ENCODE peak calls at places on chromosome 10, in eight cellular contexts. T is upper lobe of left lung; V is CD8-positive, alpha-beta T cell; L is foreskin keratinocyte; F is GM23338; R is stomach; U is kidney; J is sigmoid colon. X is an unnamed sample.

GRCh38 chr10:17217661-17218306 is 10.3 kb upstream of the VIM start:
- DNase-seq in T (no peak), V (no peak), L (peak), F (no peak), R (no peak), U (no peak), J (no peak), X (no peak)

GRCh38 chr10:30092151-30092790 is 32.9 kb upstream of the JCAD start:
- DNase-seq in T (no peak), V (no peak), L (no peak), F (no peak), R (no peak), U (no peak), J (no peak), X (no peak)

GRCh38 chr10:58409956-58410610 is 24.9 kb downstream of the TFAM start:
- DNase-seq in T (no peak), V (no peak), L (peak), F (no peak), R (no peak), U (no peak), J (no peak), X (no peak)

GRCh38 chr10:16440396-16441105 is 3.7 kb downstream of the PTER start:
- DNase-seq in T (peak), V (peak), L (peak), F (no peak), R (peak), U (no peak), J (no peak), X (peak)

GRCh38 chr10:114266521-114266920 is 27.5 kb downstream of the VWA2 start:
- DNase-seq in T (peak), V (no peak), L (peak), F (no peak), R (peak), U (peak), J (no peak), X (peak)

GRCh38 chr10:52172581-52172980 is 141.5 kb upstream of the DKK1 start:
- DNase-seq in T (peak), V (no peak), L (no peak), F (peak), R (no peak), U (no peak), J (no peak), X (no peak)

GRCh38 chr10:127524869-127525268 is 24.2 kb upstream of the NPS start:
- DNase-seq in T (no peak), V (no peak), L (peak), F (no peak), R (no peak), U (no peak), J (no peak), X (no peak)

GRCh38 chr10:78656815-78657621 is 411.7 kb upstream of the ZMIZ1 start:
- DNase-seq in T (no peak), V (no peak), L (no peak), F (peak), R (peak), U (peak), J (peak), X (peak)

GRCh38 chr10:78035025-78035424 is 1.4 kb downstream of the RPS24 start:
- DNase-seq in T (no peak), V (no peak), L (no peak), F (no peak), R (no peak), U (no peak), J (no peak), X (no peak)

GRCh38 chr10:129020621-129021020 is 446.4 kb upstream of the MGMT start:
- DNase-seq in T (no peak), V (no peak), L (no peak), F (no peak), R (no peak), U (no peak), J (no peak), X (no peak)

GRCh38 chr10:124116771-124117510 is 23.5 kb upstream of the CHST15 start:
- DNase-seq in T (no peak), V (no peak), L (no peak), F (no peak), R (peak), U (peak), J (no peak), X (peak)

GRCh38 chr10:89861584-89862287 is 160.3 kb downstream of the KIF20B start:
- DNase-seq in T (peak), V (no peak), L (peak), F (no peak), R (no peak), U (no peak), J (no peak), X (no peak)

GRCh38 chr10:46306550-46307184 is 19.9 kb downstream of the ANTXRL start:
- DNase-seq in T (no peak), V (no peak), L (no peak), F (no peak), R (peak), U (no peak), J (peak), X (no peak)

GRCh38 chr10:970311-971149 is 17.7 kb upstream of the GTPBP4 start:
- DNase-seq in T (peak), V (no peak), L (no peak), F (no peak), R (peak), U (no peak), J (no peak), X (peak)

GRCh38 chr10:58817499-58817898 is 304.8 kb downstream of the BICC1 start:
- DNase-seq in T (no peak), V (no peak), L (no peak), F (no peak), R (no peak), U (no peak), J (no peak), X (no peak)

GRCh38 chr10:27714349-27714748 is 31.3 kb downstream of the MKX start:
- DNase-seq in T (no peak), V (no peak), L (no peak), F (no peak), R (no peak), U (no peak), J (no peak), X (no peak)

GRCh38 chr10:34612446-34612845 is 202.7 kb downstream of the PARD3 start:
- DNase-seq in T (no peak), V (no peak), L (peak), F (no peak), R (no peak), U (no peak), J (no peak), X (no peak)

GRCh38 chr10:60967854-60968484 is 24.0 kb upstream of the RHOBTB1 start:
- DNase-seq in T (no peak), V (no peak), L (no peak), F (no peak), R (no peak), U (no peak), J (no peak), X (no peak)

GRCh38 chr10:33067481-33067880 is 109.5 kb upstream of the ITGB1 start:
- DNase-seq in T (no peak), V (no peak), L (no peak), F (no peak), R (no peak), U (no peak), J (no peak), X (no peak)

GRCh38 chr10:101834341-101834740 is 9.3 kb downstream of the KCNIP2 start:
- DNase-seq in T (peak), V (no peak), L (no peak), F (no peak), R (no peak), U (no peak), J (no peak), X (no peak)

GRCh38 chr10:124339951-124340760 is 78.6 kb downstream of the OAT start:
- DNase-seq in T (peak), V (no peak), L (peak), F (no peak), R (peak), U (peak), J (no peak), X (no peak)

GRCh38 chr10:49783645-49784044 is 21.5 kb upstream of the OGDHL start:
- DNase-seq in T (no peak), V (no peak), L (no peak), F (peak), R (no peak), U (no peak), J (no peak), X (no peak)

GRCh38 chr10:130807096-130807495 is 504.4 kb downstream of the TCERG1L start:
- DNase-seq in T (no peak), V (no peak), L (no peak), F (no peak), R (no peak), U (peak), J (no peak), X (no peak)

GRCh38 chr10:8137726-8138125 is 83.2 kb downstream of the GATA3 start:
- DNase-seq in T (no peak), V (peak), L (no peak), F (no peak), R (no peak), U (no peak), J (no peak), X (no peak)

GRCh38 chr10:78299861-78300453 is 266.3 kb downstream of the RPS24 start:
- DNase-seq in T (peak), V (no peak), L (no peak), F (no peak), R (no peak), U (no peak), J (peak), X (peak)

GRCh38 chr10:76301950-76302349 is 870.5 kb downstream of the LRMDA start:
- DNase-seq in T (no peak), V (no peak), L (no peak), F (no peak), R (no peak), U (no peak), J (no peak), X (no peak)

GRCh38 chr10:67608001-67608400 is 88.0 kb downstream of the CTNNA3 start:
- DNase-seq in T (no peak), V (no peak), L (no peak), F (no peak), R (no peak), U (no peak), J (no peak), X (no peak)

GRCh38 chr10:110067960-110068770 is 60.4 kb downstream of the ADD3 start:
- DNase-seq in T (peak), V (no peak), L (no peak), F (peak), R (no peak), U (no peak), J (no peak), X (no peak)

GRCh38 chr10:28375399-28376354 is 72.8 kb upstream of the MPP7 start:
- DNase-seq in T (no peak), V (no peak), L (peak), F (peak), R (no peak), U (no peak), J (no peak), X (no peak)

GRCh38 chr10:55631071-55631654 is 729.9 kb downstream of the ZWINT start:
- DNase-seq in T (peak), V (no peak), L (peak), F (peak), R (peak), U (peak), J (no peak), X (peak)

GRCh38 chr10:91367127-91367531 is 43.0 kb upstream of the HECTD2 start:
- DNase-seq in T (no peak), V (no peak), L (no peak), F (no peak), R (no peak), U (no peak), J (no peak), X (no peak)
- H3K27ac ChIP-seq in T (no peak), V (no peak), L (no peak), F (no peak), R (no peak), U (no peak), J (no peak), X (no peak)

GRCh38 chr10:92894081-92894480 is 45.8 kb downstream of the EXOC6 start:
- DNase-seq in T (no peak), V (no peak), L (peak), F (no peak), R (no peak), U (no peak), J (no peak), X (no peak)
- H3K27ac ChIP-seq in T (no peak), V (no peak), L (no peak), F (no peak), R (no peak), U (no peak), J (no peak), X (no peak)

GRCh38 chr10:97724341-97724941 is 10.9 kb downstream of the MARVELD1 start:
- DNase-seq in T (no peak), V (no peak), L (peak), F (no peak), R (no peak), U (no peak), J (no peak), X (no peak)

GRCh38 chr10:97722980-97723379 is 9.4 kb downstream of the MARVELD1 start:
- DNase-seq in T (no peak), V (no peak), L (no peak), F (no peak), R (no peak), U (no peak), J (no peak), X (no peak)

GRCh38 chr10:97729014-97729413 is 7.9 kb upstream of the ZFYVE27 start:
- DNase-seq in T (no peak), V (no peak), L (no peak), F (no peak), R (no peak), U (no peak), J (no peak), X (no peak)

GRCh38 chr10:97721871-97722780 is 8.6 kb downstream of the MARVELD1 start:
- DNase-seq in T (no peak), V (no peak), L (no peak), F (no peak), R (no peak), U (no peak), J (no peak), X (no peak)

DNA sequence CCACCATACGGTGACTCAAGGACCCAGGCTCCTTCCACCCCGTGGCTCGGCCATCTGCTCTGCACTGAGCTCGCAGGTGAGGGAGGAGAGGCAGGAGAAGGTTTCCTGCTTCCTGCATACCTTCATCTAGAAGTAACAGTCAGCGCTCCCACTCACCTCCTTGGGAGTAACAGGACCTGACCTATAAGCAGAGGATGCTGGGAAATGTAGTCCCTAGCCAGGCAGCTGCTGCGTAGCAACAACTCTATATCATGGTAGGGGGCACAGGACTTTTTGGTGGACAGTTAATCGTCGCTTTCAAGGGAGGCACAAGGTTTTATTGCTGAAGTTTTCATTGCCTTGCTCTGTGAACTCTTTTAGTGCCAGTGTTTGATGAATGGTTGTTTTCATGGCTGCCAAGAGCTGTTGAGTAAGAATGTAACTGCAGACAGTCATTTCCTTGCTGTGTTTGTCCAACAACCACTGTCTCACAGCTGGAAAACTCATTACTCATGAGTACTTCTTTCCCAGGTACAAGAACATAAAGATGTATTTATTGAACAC is 10.2 kb upstream of the ZFYVE27 start:
- DNase-seq in T (peak), V (no peak), L (peak), F (peak), R (no peak), U (no peak), J (no peak), X (peak)
- H3K27ac ChIP-seq in T (peak), V (no peak), L (peak), F (no peak), R (no peak), U (no peak), J (peak), X (peak)

GRCh38 chr10:86523348-86523747 is 1.8 kb upstream of the WAPL start:
- DNase-seq in T (peak), V (no peak), L (no peak), F (peak), R (no peak), U (no peak), J (no peak), X (peak)
- H3K27ac ChIP-seq in T (no peak), V (no peak), L (no peak), F (no peak), R (no peak), U (no peak), J (no peak), X (no peak)

GRCh38 chr10:69732826-69733150 is 68.9 kb upstream of the COL13A1 start:
- DNase-seq in T (no peak), V (no peak), L (no peak), F (no peak), R (no peak), U (no peak), J (no peak), X (no peak)

GRCh38 chr10:69731184-69731583 is 70.5 kb upstream of the COL13A1 start:
- DNase-seq in T (no peak), V (no peak), L (no peak), F (no peak), R (no peak), U (no peak), J (peak), X (no peak)

GRCh38 chr10:69733791-69734261 is 67.9 kb upstream of the COL13A1 start:
- DNase-seq in T (no peak), V (no peak), L (peak), F (no peak), R (no peak), U (no peak), J (peak), X (no peak)

GRCh38 chr10:69731698-69732097 is 70.0 kb upstream of the COL13A1 start:
- DNase-seq in T (no peak), V (no peak), L (no peak), F (no peak), R (no peak), U (no peak), J (peak), X (no peak)

DNA sequence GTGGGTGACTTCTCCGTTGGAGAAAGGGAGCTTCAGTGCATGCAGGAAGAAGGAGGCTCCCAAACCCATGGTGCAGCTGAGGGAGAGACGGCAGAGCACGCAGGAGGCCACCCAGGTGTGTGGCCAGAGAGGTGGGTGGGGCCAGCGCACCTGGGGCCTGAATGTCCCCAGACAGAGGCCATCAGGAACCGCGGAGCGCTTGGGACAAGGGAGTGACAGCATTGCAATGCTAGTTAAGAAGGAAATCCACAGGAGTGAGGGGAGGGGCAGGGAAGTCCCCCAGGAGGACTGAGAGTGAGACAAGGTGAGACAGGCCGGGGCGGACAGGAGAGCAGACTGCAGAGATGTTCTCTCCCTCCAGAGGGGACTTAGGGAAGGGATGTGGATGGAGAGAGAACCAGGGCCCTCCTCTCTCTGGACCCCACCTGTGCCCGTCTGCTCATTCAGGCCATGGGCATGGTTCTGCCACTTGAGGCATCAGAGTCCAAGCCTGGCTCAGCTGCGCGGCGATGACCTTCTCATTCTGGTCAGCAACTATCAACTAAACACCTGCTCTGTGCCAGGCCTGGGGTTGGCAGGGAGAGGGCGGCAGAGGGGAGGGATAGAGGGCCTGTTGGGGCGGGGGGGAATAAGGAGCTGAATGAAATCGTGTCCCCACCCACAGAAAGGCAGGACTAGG is 69.4 kb upstream of the COL13A1 start:
- DNase-seq in T (no peak), V (no peak), L (no peak), F (no peak), R (no peak), U (no peak), J (peak), X (peak)
- H3K27ac ChIP-seq in T (peak), V (no peak), L (no peak), F (no peak), R (no peak), U (no peak), J (no peak), X (no peak)

DNA sequence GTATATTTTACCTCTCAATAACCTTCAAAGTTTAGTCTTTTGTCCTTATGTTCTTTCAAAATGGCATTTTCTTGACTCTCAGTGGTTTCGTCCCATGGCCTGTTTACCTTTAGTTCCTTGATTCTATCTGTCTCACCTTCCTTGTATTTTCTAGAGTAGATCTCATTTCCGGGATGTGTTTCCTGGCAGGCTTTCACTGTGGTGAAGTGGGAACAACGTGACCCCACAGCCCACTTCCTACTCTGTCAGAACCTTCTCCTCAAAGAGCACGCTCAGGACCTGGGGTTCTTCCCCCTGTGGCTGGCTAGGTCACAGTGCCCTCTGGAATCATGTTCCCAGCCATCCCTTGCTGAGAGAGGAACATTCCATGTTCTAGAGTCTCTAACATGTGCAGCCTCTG is 129.9 kb upstream of the ZNF32 start:
- DNase-seq in T (no peak), V (no peak), L (no peak), F (no peak), R (no peak), U (no peak), J (no peak), X (no peak)
- H3K27ac ChIP-seq in T (no peak), V (no peak), L (no peak), F (no peak), R (no peak), U (no peak), J (no peak), X (no peak)

X was measured in adrenal gland.